ENCODE peak calls at places on chromosomes 2 and 18, in seven cellular contexts. F is stimulated activated CD8-positive, alpha-beta memory T cell treated with anti-CD3 and anti-CD28 coated beads, Interleukin-7, amount 100 ng/mL, for 48 hours; S is uterus; K is hippocampal formation; L is T-helper 9 cell; H is activated T-helper 1 cell treated with Interleukin-2 at 50 U/mL for 16 hours; B is EH. T is an unnamed sample.
A peak's percentile ranks its signal among the peaks of the same experiment; 100 is the strongest.

GRCh38 chr2:3642521-3643215 is 15.3 kb upstream of the ALLC start:
- DNase-seq in S (peak; percentile 3), L (no peak), H (no peak), F (no peak), B (no peak), K (no peak), T (no peak)

GRCh38 chr18:75211721-75212625 is 1.4 kb downstream of the TSHZ1 start:
- DNase-seq in K (no peak), B (peak; percentile 49), S (peak; percentile 46), L (peak; percentile 21), H (no peak), F (no peak), T (peak; percentile 89)

GRCh38 chr2:40255118-40255517 is 196.8 kb downstream of the SLC8A1 start:
- DNase-seq in K (no peak), B (no peak), S (no peak), H (no peak), L (no peak), F (no peak), T (no peak)

GRCh38 chr2:174117951-174118930 is 130.1 kb downstream of the OLA1 start:
- DNase-seq in S (no peak), K (no peak), L (no peak), F (no peak), B (peak; percentile 95), H (no peak), T (no peak)

GRCh38 chr2:8445580-8445979 is 236.3 kb upstream of the ID2 start:
- DNase-seq in K (no peak), H (no peak), S (no peak), L (no peak), F (no peak), B (no peak), T (no peak)

GRCh38 chr2:149648282-149649030 is 60.9 kb upstream of the MMADHC start:
- DNase-seq in H (no peak), B (peak; percentile 100), S (peak; percentile 16), L (no peak), K (no peak), F (no peak), T (peak; percentile 17)

GRCh38 chr2:120415728-120416509 is 70.0 kb downstream of the INHBB start:
- DNase-seq in F (no peak), L (no peak), H (no peak), B (no peak), K (no peak), S (no peak), T (no peak)

GRCh38 chr2:85438291-85439110 is 20.0 kb downstream of the SH2D6 start:
- DNase-seq in K (peak; percentile 73), B (no peak), L (no peak), S (peak; percentile 59), F (no peak), H (no peak), T (peak; percentile 88)

GRCh38 chr2:128475427-128476211 is 157.0 kb upstream of the HS6ST1 start:
- DNase-seq in L (no peak), S (no peak), B (no peak), H (no peak), F (no peak), K (no peak), T (no peak)

GRCh38 chr2:40721595-40721994 is 269.7 kb upstream of the SLC8A1 start:
- DNase-seq in L (no peak), B (peak; percentile 71), H (no peak), F (no peak), K (no peak), S (no peak), T (no peak)

GRCh38 chr2:65974067-65974723 is 460.7 kb upstream of the MEIS1 start:
- DNase-seq in L (no peak), H (no peak), F (no peak), B (no peak), K (no peak), S (no peak), T (no peak)

GRCh38 chr2:55804535-55804934 is 110.9 kb upstream of the PNPT1 start:
- DNase-seq in K (peak; percentile 25), S (no peak), F (no peak), B (no peak), H (no peak), L (no peak), T (no peak)

GRCh38 chr18:53191634-53192033 is 851.6 kb downstream of the DCC start:
- DNase-seq in B (no peak), K (no peak), S (no peak), H (no peak), F (no peak), L (no peak), T (no peak)

GRCh38 chr2:115443550-115444185 is 1001.2 kb downstream of the DPP10 start:
- DNase-seq in L (no peak), F (no peak), K (no peak), B (no peak), S (no peak), H (no peak), T (peak; percentile 3)

GRCh38 chr2:67854103-67854502 is 208.7 kb downstream of the C1D start:
- DNase-seq in B (peak; percentile 78), H (no peak), K (no peak), F (no peak), L (no peak), S (no peak), T (peak; percentile 65)

GRCh38 chr2:41294331-41294730 is 753.5 kb upstream of the PKDCC start:
- DNase-seq in L (no peak), F (no peak), S (no peak), B (no peak), H (no peak), K (no peak), T (peak; percentile 35)

GRCh38 chr18:46148810-46149209 is 44.6 kb downstream of the HAUS1 start:
- DNase-seq in L (peak; percentile 27), K (no peak), S (peak; percentile 15), B (peak; percentile 71), F (no peak), H (no peak), T (peak; percentile 77)

GRCh38 chr2:238479847-238480246 is 53.1 kb downstream of the ASB1 start:
- DNase-seq in K (no peak), F (no peak), S (no peak), L (no peak), B (no peak), H (no peak), T (no peak)

GRCh38 chr2:41698787-41699422 is 348.9 kb upstream of the PKDCC start:
- DNase-seq in L (no peak), K (peak; percentile 14), S (peak; percentile 59), H (no peak), F (no peak), B (peak; percentile 9), T (peak; percentile 78)

GRCh38 chr2:110784047-110784631 is 51.8 kb downstream of the ACOXL start:
- DNase-seq in H (no peak), K (no peak), F (no peak), B (no peak), S (no peak), L (no peak), T (no peak)

GRCh38 chr2:177056540-177056939 is 156.1 kb upstream of the HNRNPA3 start:
- DNase-seq in S (no peak), K (no peak), L (no peak), F (no peak), H (no peak), B (no peak), T (peak; percentile 37)

GRCh38 chr2:40448476-40449079 is 3.3 kb downstream of the SLC8A1 start:
- DNase-seq in S (no peak), H (no peak), K (no peak), B (peak; percentile 59), L (no peak), F (no peak), T (peak; percentile 65)

GRCh38 chr2:135299165-135299564 is 231.9 kb downstream of the ZRANB3 start:
- DNase-seq in F (no peak), S (no peak), H (no peak), L (no peak), K (no peak), B (peak; percentile 1), T (no peak)

GRCh38 chr2:207805566-207806226 is 36.0 kb upstream of the FZD5 start:
- DNase-seq in K (no peak), S (no peak), L (no peak), F (no peak), B (peak; percentile 24), H (no peak), T (no peak)

GRCh38 chr2:185738679-185739472 is at the start of gene FSIP2:
- DNase-seq in B (peak; percentile 1), S (peak; percentile 22), L (no peak), F (peak; percentile 2), K (no peak), H (no peak), T (peak; percentile 92)

GRCh38 chr18:79610461-79611039 is 69.1 kb upstream of the CTDP1 start:
- DNase-seq in B (no peak), S (no peak), F (no peak), K (no peak), L (no peak), H (no peak), T (no peak)

GRCh38 chr18:62510744-62511143 is 12.1 kb upstream of the ZCCHC2 start:
- DNase-seq in F (no peak), L (no peak), S (no peak), B (no peak), K (no peak), H (no peak), T (no peak)

GRCh38 chr18:47899107-47899840 is 31.2 kb downstream of the SMAD2 start:
- DNase-seq in L (no peak), F (no peak), K (no peak), H (no peak), B (no peak), S (no peak), T (no peak)

T was measured in left kidney.